ENCODE peak calls at places on chromosomes 13 and 19, in four cellular contexts. V, L, N and W are unnamed samples.

GRCh38 chr13:112720251-112720650 is 30.4 kb downstream of the ATP11A start:
- DNase-seq in V (no peak), L (no peak), N (no peak), W (no peak)

GRCh38 chr13:78829821-78830220 is 170.9 kb upstream of the OBI1 start:
- DNase-seq in V (no peak), L (no peak), N (no peak), W (no peak)

GRCh38 chr13:98098511-98098910 is 44.4 kb upstream of the FARP1 start:
- DNase-seq in V (no peak), L (no peak), N (peak; percentile 9), W (no peak)

GRCh38 chr19:45467456-45468158 is at the start of gene FOSB:
- DNase-seq in V (peak; percentile 91), L (peak; percentile 93), N (peak; percentile 96), W (peak; percentile 99)

GRCh38 chr13:33150146-33150545 is 133.9 kb downstream of the KL start:
- DNase-seq in V (peak; percentile 22), L (peak; percentile 51), N (peak; percentile 46), W (no peak)

GRCh38 chr19:15098505-15098904 is 8.7 kb upstream of the SYDE1 start:
- DNase-seq in V (no peak), L (peak; percentile 78), N (no peak), W (peak; percentile 92)

GRCh38 chr13:25347156-25347555 is 24.6 kb upstream of the ATP8A2 start:
- DNase-seq in V (no peak), L (peak; percentile 26), N (no peak), W (peak; percentile 77)

GRCh38 chr19:46821512-46822359 is 28.9 kb downstream of the AP2S1 start:
- DNase-seq in V (no peak), L (no peak), N (no peak), W (no peak)

GRCh38 chr13:110155072-110155471 is 151.9 kb downstream of the COL4A1 start:
- DNase-seq in V (no peak), L (no peak), N (no peak), W (no peak)

GRCh38 chr13:44132710-44133109 is 240.9 kb upstream of the SERP2 start:
- DNase-seq in V (no peak), L (no peak), N (peak; percentile 75), W (peak; percentile 38)

GRCh38 chr19:575527-576506 is 3.4 kb downstream of the BSG start:
- DNase-seq in V (no peak), L (peak; percentile 89), N (peak; percentile 66), W (no peak)

GRCh38 chr19:42496551-42497133 is 31.6 kb downstream of the CEACAM1 start:
- DNase-seq in V (no peak), L (no peak), N (no peak), W (no peak)

GRCh38 chr19:57527136-57527881 is at the start of gene ZNF549:
- DNase-seq in V (peak; percentile 94), L (peak; percentile 97), N (peak; percentile 95), W (peak; percentile 92)

GRCh38 chr19:3276341-3276799 is 51.9 kb downstream of the CELF5 start:
- DNase-seq in V (peak; percentile 98), L (peak; percentile 84), N (no peak), W (peak; percentile 46)

GRCh38 chr19:56107626-56108351 is 13.3 kb downstream of the ZNF787 start:
- DNase-seq in V (no peak), L (no peak), N (no peak), W (no peak)

GRCh38 chr19:58543826-58544590 is at the start of gene TRIM28:
- DNase-seq in V (no peak), L (peak; percentile 98), N (peak; percentile 100), W (peak; percentile 98)